ENCODE peak calls at places on chromosomes 3 and 15, in six cellular contexts. One of them, this sample, is unnamed.

GRCh38 chr15:59166156-59166555 is 40.5 kb upstream of the LDHAL6B start:
- DNase-seq in GM12878: no peak
- DNase-seq in iPS-NIHi11: no peak
- DNase-seq in stimulated activated CD4-positive, alpha-beta T cell treated with anti-CD3 and anti-CD28 coated beads, Interleukin-12 subunit alpha, Interleukin-12 subunit beta, amount 100 ng/mL, for 4 hours: no peak
- DNase-seq in ACHN: no peak
- DNase-seq in stimulated activated CD8-positive, alpha-beta memory T cell treated with anti-CD3 and anti-CD28 coated beads, Interleukin-15, amount 100 ng/mL, for 1 hour: no peak
- DNase-seq in this sample: no peak

GRCh38 chr3:32376098-32376497 is 15.6 kb upstream of the CMTM7 start:
- DNase-seq in ACHN: no peak
- DNase-seq in iPS-NIHi11: no peak
- DNase-seq in GM12878: no peak
- DNase-seq in stimulated activated CD4-positive, alpha-beta T cell treated with anti-CD3 and anti-CD28 coated beads, Interleukin-12 subunit alpha, Interleukin-12 subunit beta, amount 100 ng/mL, for 4 hours: no peak
- DNase-seq in stimulated activated CD8-positive, alpha-beta memory T cell treated with anti-CD3 and anti-CD28 coated beads, Interleukin-15, amount 100 ng/mL, for 1 hour: no peak
- DNase-seq in this sample: no peak

GRCh38 chr3:17336291-17336690 is 406.1 kb downstream of the TBC1D5 start:
- DNase-seq in GM12878: no peak
- DNase-seq in ACHN: no peak
- DNase-seq in stimulated activated CD4-positive, alpha-beta T cell treated with anti-CD3 and anti-CD28 coated beads, Interleukin-12 subunit alpha, Interleukin-12 subunit beta, amount 100 ng/mL, for 4 hours: no peak
- DNase-seq in iPS-NIHi11: no peak
- DNase-seq in stimulated activated CD8-positive, alpha-beta memory T cell treated with anti-CD3 and anti-CD28 coated beads, Interleukin-15, amount 100 ng/mL, for 1 hour: no peak
- DNase-seq in this sample: no peak

GRCh38 chr3:195030791-195031321 is 240.1 kb downstream of the XXYLT1 start:
- DNase-seq in GM12878: no peak
- DNase-seq in stimulated activated CD4-positive, alpha-beta T cell treated with anti-CD3 and anti-CD28 coated beads, Interleukin-12 subunit alpha, Interleukin-12 subunit beta, amount 100 ng/mL, for 4 hours: no peak
- DNase-seq in ACHN: no peak
- DNase-seq in iPS-NIHi11: no peak
- DNase-seq in stimulated activated CD8-positive, alpha-beta memory T cell treated with anti-CD3 and anti-CD28 coated beads, Interleukin-15, amount 100 ng/mL, for 1 hour: no peak
- DNase-seq in this sample: peak

GRCh38 chr3:14870564-14871060 is 51.9 kb downstream of the FGD5 start:
- DNase-seq in stimulated activated CD4-positive, alpha-beta T cell treated with anti-CD3 and anti-CD28 coated beads, Interleukin-12 subunit alpha, Interleukin-12 subunit beta, amount 100 ng/mL, for 4 hours: no peak
- DNase-seq in stimulated activated CD8-positive, alpha-beta memory T cell treated with anti-CD3 and anti-CD28 coated beads, Interleukin-15, amount 100 ng/mL, for 1 hour: no peak
- DNase-seq in iPS-NIHi11: no peak
- DNase-seq in GM12878: no peak
- DNase-seq in ACHN: no peak
- DNase-seq in this sample: no peak

GRCh38 chr3:25354071-25354470 is 74.0 kb upstream of the RARB start:
- DNase-seq in iPS-NIHi11: no peak
- DNase-seq in stimulated activated CD8-positive, alpha-beta memory T cell treated with anti-CD3 and anti-CD28 coated beads, Interleukin-15, amount 100 ng/mL, for 1 hour: no peak
- DNase-seq in stimulated activated CD4-positive, alpha-beta T cell treated with anti-CD3 and anti-CD28 coated beads, Interleukin-12 subunit alpha, Interleukin-12 subunit beta, amount 100 ng/mL, for 4 hours: no peak
- DNase-seq in ACHN: no peak
- DNase-seq in GM12878: no peak
- DNase-seq in this sample: no peak

GRCh38 chr15:77025941-77026411 is 31.1 kb downstream of the PSTPIP1 start:
- DNase-seq in ACHN: no peak
- DNase-seq in GM12878: no peak
- DNase-seq in stimulated activated CD4-positive, alpha-beta T cell treated with anti-CD3 and anti-CD28 coated beads, Interleukin-12 subunit alpha, Interleukin-12 subunit beta, amount 100 ng/mL, for 4 hours: no peak
- DNase-seq in stimulated activated CD8-positive, alpha-beta memory T cell treated with anti-CD3 and anti-CD28 coated beads, Interleukin-15, amount 100 ng/mL, for 1 hour: no peak
- DNase-seq in iPS-NIHi11: no peak
- DNase-seq in this sample: no peak

GRCh38 chr3:37712918-37713819 is 148.5 kb upstream of the CTDSPL start:
- DNase-seq in iPS-NIHi11: no peak
- DNase-seq in stimulated activated CD8-positive, alpha-beta memory T cell treated with anti-CD3 and anti-CD28 coated beads, Interleukin-15, amount 100 ng/mL, for 1 hour: no peak
- DNase-seq in ACHN: peak
- DNase-seq in GM12878: no peak
- DNase-seq in stimulated activated CD4-positive, alpha-beta T cell treated with anti-CD3 and anti-CD28 coated beads, Interleukin-12 subunit alpha, Interleukin-12 subunit beta, amount 100 ng/mL, for 4 hours: no peak
- DNase-seq in this sample: peak

GRCh38 chr15:80871801-80872327 is 92.7 kb downstream of the CEMIP start:
- DNase-seq in ACHN: no peak
- DNase-seq in stimulated activated CD4-positive, alpha-beta T cell treated with anti-CD3 and anti-CD28 coated beads, Interleukin-12 subunit alpha, Interleukin-12 subunit beta, amount 100 ng/mL, for 4 hours: no peak
- DNase-seq in GM12878: no peak
- DNase-seq in iPS-NIHi11: no peak
- DNase-seq in stimulated activated CD8-positive, alpha-beta memory T cell treated with anti-CD3 and anti-CD28 coated beads, Interleukin-15, amount 100 ng/mL, for 1 hour: no peak
- DNase-seq in this sample: no peak

GRCh38 chr3:103218793-103219192 is 784.0 kb downstream of the ZPLD1 start:
- DNase-seq in iPS-NIHi11: no peak
- DNase-seq in GM12878: no peak
- DNase-seq in stimulated activated CD4-positive, alpha-beta T cell treated with anti-CD3 and anti-CD28 coated beads, Interleukin-12 subunit alpha, Interleukin-12 subunit beta, amount 100 ng/mL, for 4 hours: no peak
- DNase-seq in ACHN: no peak
- DNase-seq in stimulated activated CD8-positive, alpha-beta memory T cell treated with anti-CD3 and anti-CD28 coated beads, Interleukin-15, amount 100 ng/mL, for 1 hour: no peak
- DNase-seq in this sample: peak

GRCh38 chr3:122695927-122696561 is 15.4 kb downstream of the PARP14 start:
- DNase-seq in ACHN: no peak
- DNase-seq in GM12878: no peak
- DNase-seq in iPS-NIHi11: no peak
- DNase-seq in stimulated activated CD4-positive, alpha-beta T cell treated with anti-CD3 and anti-CD28 coated beads, Interleukin-12 subunit alpha, Interleukin-12 subunit beta, amount 100 ng/mL, for 4 hours: no peak
- DNase-seq in stimulated activated CD8-positive, alpha-beta memory T cell treated with anti-CD3 and anti-CD28 coated beads, Interleukin-15, amount 100 ng/mL, for 1 hour: no peak
- DNase-seq in this sample: no peak

GRCh38 chr15:31457631-31458526 is 131.2 kb downstream of the KLF13 start:
- DNase-seq in ACHN: no peak
- DNase-seq in GM12878: no peak
- DNase-seq in stimulated activated CD4-positive, alpha-beta T cell treated with anti-CD3 and anti-CD28 coated beads, Interleukin-12 subunit alpha, Interleukin-12 subunit beta, amount 100 ng/mL, for 4 hours: no peak
- DNase-seq in stimulated activated CD8-positive, alpha-beta memory T cell treated with anti-CD3 and anti-CD28 coated beads, Interleukin-15, amount 100 ng/mL, for 1 hour: no peak
- DNase-seq in iPS-NIHi11: no peak
- DNase-seq in this sample: peak

GRCh38 chr15:70212288-70212962 is 114.7 kb upstream of the TLE3 start:
- DNase-seq in ACHN: no peak
- DNase-seq in iPS-NIHi11: no peak
- DNase-seq in stimulated activated CD8-positive, alpha-beta memory T cell treated with anti-CD3 and anti-CD28 coated beads, Interleukin-15, amount 100 ng/mL, for 1 hour: no peak
- DNase-seq in stimulated activated CD4-positive, alpha-beta T cell treated with anti-CD3 and anti-CD28 coated beads, Interleukin-12 subunit alpha, Interleukin-12 subunit beta, amount 100 ng/mL, for 4 hours: no peak
- DNase-seq in GM12878: no peak
- DNase-seq in this sample: no peak

GRCh38 chr15:67067161-67067853 is 1.9 kb downstream of the SMAD3 start:
- DNase-seq in GM12878: no peak
- DNase-seq in iPS-NIHi11: no peak
- DNase-seq in stimulated activated CD4-positive, alpha-beta T cell treated with anti-CD3 and anti-CD28 coated beads, Interleukin-12 subunit alpha, Interleukin-12 subunit beta, amount 100 ng/mL, for 4 hours: no peak
- DNase-seq in stimulated activated CD8-positive, alpha-beta memory T cell treated with anti-CD3 and anti-CD28 coated beads, Interleukin-15, amount 100 ng/mL, for 1 hour: no peak
- DNase-seq in ACHN: no peak
- DNase-seq in this sample: no peak

GRCh38 chr3:88595025-88595424 is 445.3 kb downstream of the C3orf38 start:
- DNase-seq in stimulated activated CD4-positive, alpha-beta T cell treated with anti-CD3 and anti-CD28 coated beads, Interleukin-12 subunit alpha, Interleukin-12 subunit beta, amount 100 ng/mL, for 4 hours: no peak
- DNase-seq in ACHN: no peak
- DNase-seq in GM12878: no peak
- DNase-seq in stimulated activated CD8-positive, alpha-beta memory T cell treated with anti-CD3 and anti-CD28 coated beads, Interleukin-15, amount 100 ng/mL, for 1 hour: no peak
- DNase-seq in iPS-NIHi11: no peak
- DNase-seq in this sample: no peak

GRCh38 chr3:159733194-159733860 is 255.3 kb upstream of the IL12A start:
- DNase-seq in iPS-NIHi11: peak
- DNase-seq in GM12878: no peak
- DNase-seq in ACHN: peak
- DNase-seq in stimulated activated CD8-positive, alpha-beta memory T cell treated with anti-CD3 and anti-CD28 coated beads, Interleukin-15, amount 100 ng/mL, for 1 hour: no peak
- DNase-seq in stimulated activated CD4-positive, alpha-beta T cell treated with anti-CD3 and anti-CD28 coated beads, Interleukin-12 subunit alpha, Interleukin-12 subunit beta, amount 100 ng/mL, for 4 hours: no peak
- DNase-seq in this sample: peak

GRCh38 chr3:58999779-59000170 is 50.0 kb downstream of the CFAP20DC start:
- DNase-seq in ACHN: no peak
- DNase-seq in stimulated activated CD8-positive, alpha-beta memory T cell treated with anti-CD3 and anti-CD28 coated beads, Interleukin-15, amount 100 ng/mL, for 1 hour: no peak
- DNase-seq in iPS-NIHi11: no peak
- DNase-seq in stimulated activated CD4-positive, alpha-beta T cell treated with anti-CD3 and anti-CD28 coated beads, Interleukin-12 subunit alpha, Interleukin-12 subunit beta, amount 100 ng/mL, for 4 hours: no peak
- DNase-seq in GM12878: no peak
- DNase-seq in this sample: no peak

GRCh38 chr3:37599186-37599585 is 262.5 kb upstream of the CTDSPL start:
- DNase-seq in ACHN: no peak
- DNase-seq in iPS-NIHi11: no peak
- DNase-seq in GM12878: no peak
- DNase-seq in stimulated activated CD4-positive, alpha-beta T cell treated with anti-CD3 and anti-CD28 coated beads, Interleukin-12 subunit alpha, Interleukin-12 subunit beta, amount 100 ng/mL, for 4 hours: no peak
- DNase-seq in stimulated activated CD8-positive, alpha-beta memory T cell treated with anti-CD3 and anti-CD28 coated beads, Interleukin-15, amount 100 ng/mL, for 1 hour: no peak
- DNase-seq in this sample: no peak

GRCh38 chr3:146640361-146640760 is 35.2 kb upstream of the PLSCR5 start:
- DNase-seq in ACHN: no peak
- DNase-seq in stimulated activated CD4-positive, alpha-beta T cell treated with anti-CD3 and anti-CD28 coated beads, Interleukin-12 subunit alpha, Interleukin-12 subunit beta, amount 100 ng/mL, for 4 hours: no peak
- DNase-seq in iPS-NIHi11: no peak
- DNase-seq in stimulated activated CD8-positive, alpha-beta memory T cell treated with anti-CD3 and anti-CD28 coated beads, Interleukin-15, amount 100 ng/mL, for 1 hour: no peak
- DNase-seq in GM12878: no peak
- DNase-seq in this sample: no peak

GRCh38 chr15:81863157-81863556 is 182.7 kb downstream of the MEX3B start:
- DNase-seq in GM12878: no peak
- DNase-seq in stimulated activated CD8-positive, alpha-beta memory T cell treated with anti-CD3 and anti-CD28 coated beads, Interleukin-15, amount 100 ng/mL, for 1 hour: no peak
- DNase-seq in iPS-NIHi11: no peak
- DNase-seq in ACHN: no peak
- DNase-seq in stimulated activated CD4-positive, alpha-beta T cell treated with anti-CD3 and anti-CD28 coated beads, Interleukin-12 subunit alpha, Interleukin-12 subunit beta, amount 100 ng/mL, for 4 hours: no peak
- DNase-seq in this sample: no peak

GRCh38 chr3:23696842-23697241 is 108.9 kb upstream of the UBE2E1 start:
- DNase-seq in stimulated activated CD4-positive, alpha-beta T cell treated with anti-CD3 and anti-CD28 coated beads, Interleukin-12 subunit alpha, Interleukin-12 subunit beta, amount 100 ng/mL, for 4 hours: no peak
- DNase-seq in stimulated activated CD8-positive, alpha-beta memory T cell treated with anti-CD3 and anti-CD28 coated beads, Interleukin-15, amount 100 ng/mL, for 1 hour: no peak
- DNase-seq in iPS-NIHi11: no peak
- DNase-seq in ACHN: no peak
- DNase-seq in GM12878: no peak
- DNase-seq in this sample: no peak

GRCh38 chr3:168812234-168812633 is 716.5 kb upstream of the GOLIM4 start:
- DNase-seq in ACHN: no peak
- DNase-seq in stimulated activated CD4-positive, alpha-beta T cell treated with anti-CD3 and anti-CD28 coated beads, Interleukin-12 subunit alpha, Interleukin-12 subunit beta, amount 100 ng/mL, for 4 hours: no peak
- DNase-seq in iPS-NIHi11: peak
- DNase-seq in GM12878: no peak
- DNase-seq in stimulated activated CD8-positive, alpha-beta memory T cell treated with anti-CD3 and anti-CD28 coated beads, Interleukin-15, amount 100 ng/mL, for 1 hour: no peak
- DNase-seq in this sample: no peak

GRCh38 chr15:21260966-21261395 is 179.3 kb downstream of the POTEB3 start:
- DNase-seq in ACHN: no peak
- DNase-seq in iPS-NIHi11: no peak
- DNase-seq in GM12878: no peak
- DNase-seq in stimulated activated CD8-positive, alpha-beta memory T cell treated with anti-CD3 and anti-CD28 coated beads, Interleukin-15, amount 100 ng/mL, for 1 hour: no peak
- DNase-seq in stimulated activated CD4-positive, alpha-beta T cell treated with anti-CD3 and anti-CD28 coated beads, Interleukin-12 subunit alpha, Interleukin-12 subunit beta, amount 100 ng/mL, for 4 hours: no peak
- DNase-seq in this sample: no peak

GRCh38 chr15:69407719-69408400 is 6.3 kb upstream of the KIF23 start:
- DNase-seq in stimulated activated CD4-positive, alpha-beta T cell treated with anti-CD3 and anti-CD28 coated beads, Interleukin-12 subunit alpha, Interleukin-12 subunit beta, amount 100 ng/mL, for 4 hours: no peak
- DNase-seq in GM12878: no peak
- DNase-seq in stimulated activated CD8-positive, alpha-beta memory T cell treated with anti-CD3 and anti-CD28 coated beads, Interleukin-15, amount 100 ng/mL, for 1 hour: no peak
- DNase-seq in ACHN: no peak
- DNase-seq in iPS-NIHi11: no peak
- DNase-seq in this sample: no peak

GRCh38 chr15:65087411-65087810 is 10.9 kb downstream of the KBTBD13 start:
- DNase-seq in GM12878: no peak
- DNase-seq in stimulated activated CD4-positive, alpha-beta T cell treated with anti-CD3 and anti-CD28 coated beads, Interleukin-12 subunit alpha, Interleukin-12 subunit beta, amount 100 ng/mL, for 4 hours: no peak
- DNase-seq in ACHN: no peak
- DNase-seq in stimulated activated CD8-positive, alpha-beta memory T cell treated with anti-CD3 and anti-CD28 coated beads, Interleukin-15, amount 100 ng/mL, for 1 hour: no peak
- DNase-seq in iPS-NIHi11: no peak
- DNase-seq in this sample: no peak

GRCh38 chr3:86958534-86958933 is 32.4 kb downstream of the VGLL3 start:
- DNase-seq in stimulated activated CD8-positive, alpha-beta memory T cell treated with anti-CD3 and anti-CD28 coated beads, Interleukin-15, amount 100 ng/mL, for 1 hour: no peak
- DNase-seq in ACHN: peak
- DNase-seq in iPS-NIHi11: peak
- DNase-seq in GM12878: no peak
- DNase-seq in stimulated activated CD4-positive, alpha-beta T cell treated with anti-CD3 and anti-CD28 coated beads, Interleukin-12 subunit alpha, Interleukin-12 subunit beta, amount 100 ng/mL, for 4 hours: no peak
- DNase-seq in this sample: no peak

GRCh38 chr3:42055291-42055690 is 35.9 kb upstream of the TRAK1 start:
- DNase-seq in ACHN: no peak
- DNase-seq in GM12878: no peak
- DNase-seq in iPS-NIHi11: no peak
- DNase-seq in stimulated activated CD4-positive, alpha-beta T cell treated with anti-CD3 and anti-CD28 coated beads, Interleukin-12 subunit alpha, Interleukin-12 subunit beta, amount 100 ng/mL, for 4 hours: no peak
- DNase-seq in stimulated activated CD8-positive, alpha-beta memory T cell treated with anti-CD3 and anti-CD28 coated beads, Interleukin-15, amount 100 ng/mL, for 1 hour: no peak
- DNase-seq in this sample: no peak

GRCh38 chr3:171044384-171044783 is 17.9 kb upstream of the SLC2A2 start:
- DNase-seq in iPS-NIHi11: no peak
- DNase-seq in ACHN: no peak
- DNase-seq in stimulated activated CD8-positive, alpha-beta memory T cell treated with anti-CD3 and anti-CD28 coated beads, Interleukin-15, amount 100 ng/mL, for 1 hour: no peak
- DNase-seq in stimulated activated CD4-positive, alpha-beta T cell treated with anti-CD3 and anti-CD28 coated beads, Interleukin-12 subunit alpha, Interleukin-12 subunit beta, amount 100 ng/mL, for 4 hours: no peak
- DNase-seq in GM12878: no peak
- DNase-seq in this sample: no peak

GRCh38 chr15:49036650-49037545 is 9.3 kb downstream of the SECISBP2L start:
- DNase-seq in stimulated activated CD8-positive, alpha-beta memory T cell treated with anti-CD3 and anti-CD28 coated beads, Interleukin-15, amount 100 ng/mL, for 1 hour: no peak
- DNase-seq in iPS-NIHi11: no peak
- DNase-seq in stimulated activated CD4-positive, alpha-beta T cell treated with anti-CD3 and anti-CD28 coated beads, Interleukin-12 subunit alpha, Interleukin-12 subunit beta, amount 100 ng/mL, for 4 hours: no peak
- DNase-seq in GM12878: no peak
- DNase-seq in ACHN: peak
- DNase-seq in this sample: peak

GRCh38 chr3:50050361-50050760 is 38.4 kb upstream of the RBM5 start:
- DNase-seq in stimulated activated CD4-positive, alpha-beta T cell treated with anti-CD3 and anti-CD28 coated beads, Interleukin-12 subunit alpha, Interleukin-12 subunit beta, amount 100 ng/mL, for 4 hours: no peak
- DNase-seq in GM12878: no peak
- DNase-seq in stimulated activated CD8-positive, alpha-beta memory T cell treated with anti-CD3 and anti-CD28 coated beads, Interleukin-15, amount 100 ng/mL, for 1 hour: no peak
- DNase-seq in iPS-NIHi11: no peak
- DNase-seq in ACHN: no peak
- DNase-seq in this sample: peak

GRCh38 chr3:70108072-70108471 is 108.5 kb downstream of the SAMMSON start:
- DNase-seq in ACHN: peak
- DNase-seq in iPS-NIHi11: peak
- DNase-seq in stimulated activated CD8-positive, alpha-beta memory T cell treated with anti-CD3 and anti-CD28 coated beads, Interleukin-15, amount 100 ng/mL, for 1 hour: no peak
- DNase-seq in GM12878: no peak
- DNase-seq in stimulated activated CD4-positive, alpha-beta T cell treated with anti-CD3 and anti-CD28 coated beads, Interleukin-12 subunit alpha, Interleukin-12 subunit beta, amount 100 ng/mL, for 4 hours: no peak
- DNase-seq in this sample: peak

GRCh38 chr3:27985369-27986035 is 255.9 kb upstream of the CMC1 start:
- DNase-seq in iPS-NIHi11: no peak
- DNase-seq in ACHN: no peak
- DNase-seq in GM12878: no peak
- DNase-seq in stimulated activated CD4-positive, alpha-beta T cell treated with anti-CD3 and anti-CD28 coated beads, Interleukin-12 subunit alpha, Interleukin-12 subunit beta, amount 100 ng/mL, for 4 hours: no peak
- DNase-seq in stimulated activated CD8-positive, alpha-beta memory T cell treated with anti-CD3 and anti-CD28 coated beads, Interleukin-15, amount 100 ng/mL, for 1 hour: no peak
- DNase-seq in this sample: no peak

GRCh38 chr3:122920986-122921385 is 106.6 kb downstream of the SEMA5B start:
- DNase-seq in ACHN: no peak
- DNase-seq in iPS-NIHi11: no peak
- DNase-seq in GM12878: no peak
- DNase-seq in stimulated activated CD4-positive, alpha-beta T cell treated with anti-CD3 and anti-CD28 coated beads, Interleukin-12 subunit alpha, Interleukin-12 subunit beta, amount 100 ng/mL, for 4 hours: no peak
- DNase-seq in stimulated activated CD8-positive, alpha-beta memory T cell treated with anti-CD3 and anti-CD28 coated beads, Interleukin-15, amount 100 ng/mL, for 1 hour: no peak
- DNase-seq in this sample: no peak

GRCh38 chr3:43997788-43998373 is 243.8 kb upstream of the TOPAZ1 start:
- DNase-seq in ACHN: no peak
- DNase-seq in iPS-NIHi11: no peak
- DNase-seq in stimulated activated CD4-positive, alpha-beta T cell treated with anti-CD3 and anti-CD28 coated beads, Interleukin-12 subunit alpha, Interleukin-12 subunit beta, amount 100 ng/mL, for 4 hours: no peak
- DNase-seq in stimulated activated CD8-positive, alpha-beta memory T cell treated with anti-CD3 and anti-CD28 coated beads, Interleukin-15, amount 100 ng/mL, for 1 hour: no peak
- DNase-seq in GM12878: no peak
- DNase-seq in this sample: no peak

GRCh38 chr15:98774756-98775497 is 126.6 kb downstream of the IGF1R start:
- DNase-seq in GM12878: no peak
- DNase-seq in iPS-NIHi11: no peak
- DNase-seq in ACHN: no peak
- DNase-seq in stimulated activated CD4-positive, alpha-beta T cell treated with anti-CD3 and anti-CD28 coated beads, Interleukin-12 subunit alpha, Interleukin-12 subunit beta, amount 100 ng/mL, for 4 hours: no peak
- DNase-seq in stimulated activated CD8-positive, alpha-beta memory T cell treated with anti-CD3 and anti-CD28 coated beads, Interleukin-15, amount 100 ng/mL, for 1 hour: no peak
- DNase-seq in this sample: no peak

GRCh38 chr15:33068531-33068990 is 126.0 kb downstream of the FMN1 start:
- DNase-seq in stimulated activated CD4-positive, alpha-beta T cell treated with anti-CD3 and anti-CD28 coated beads, Interleukin-12 subunit alpha, Interleukin-12 subunit beta, amount 100 ng/mL, for 4 hours: no peak
- DNase-seq in stimulated activated CD8-positive, alpha-beta memory T cell treated with anti-CD3 and anti-CD28 coated beads, Interleukin-15, amount 100 ng/mL, for 1 hour: no peak
- DNase-seq in iPS-NIHi11: peak
- DNase-seq in GM12878: no peak
- DNase-seq in ACHN: no peak
- DNase-seq in this sample: peak

GRCh38 chr15:41607033-41607432 is 48.0 kb downstream of the TYRO3 start:
- DNase-seq in stimulated activated CD8-positive, alpha-beta memory T cell treated with anti-CD3 and anti-CD28 coated beads, Interleukin-15, amount 100 ng/mL, for 1 hour: no peak
- DNase-seq in GM12878: no peak
- DNase-seq in ACHN: peak
- DNase-seq in stimulated activated CD4-positive, alpha-beta T cell treated with anti-CD3 and anti-CD28 coated beads, Interleukin-12 subunit alpha, Interleukin-12 subunit beta, amount 100 ng/mL, for 4 hours: no peak
- DNase-seq in iPS-NIHi11: no peak
- DNase-seq in this sample: peak